ENCODE peak calls at places on chromosomes 5 and 9, in seven cellular contexts. Y is prostate gland; E is keratinocyte; P is fibroblast of mammary gland; N is fibroblast of lung; K is CD8-positive, alpha-beta T cell; A is cardiac muscle cell. F is an unnamed sample.

GRCh38 chr5:10994088-10994986 is 233.3 kb upstream of the DAP start:
- DNase-seq in Y (no peak), K (no peak), E (no peak), A (no peak), P (no peak), N (no peak), F (no peak)

GRCh38 chr5:69170969-69171368 is 4.0 kb downstream of the CCNB1 start:
- DNase-seq in P (no peak), K (no peak), A (no peak), Y (no peak), E (no peak), N (no peak), F (no peak)

GRCh38 chr9:94554439-94555331 is at the start of gene PCAT7:
- DNase-seq in Y (peak), A (peak), P (no peak), N (peak), E (no peak), K (no peak), F (peak)

GRCh38 chr5:127192836-127193341 is 97.7 kb upstream of the MEGF10 start:
- DNase-seq in Y (no peak), K (no peak), E (no peak), A (no peak), N (no peak), P (no peak), F (peak)

GRCh38 chr9:31542384-31543055 is 841.9 kb upstream of the ACO1 start:
- DNase-seq in P (peak), Y (no peak), N (peak), E (no peak), A (peak), K (no peak), F (peak)

GRCh38 chr5:116766470-116766947 is 191.9 kb upstream of the SEMA6A start:
- DNase-seq in K (no peak), N (peak), P (peak), A (no peak), E (peak), Y (no peak), F (peak)

GRCh38 chr9:5587024-5587423 is 41.9 kb upstream of the RIC1 start:
- DNase-seq in K (no peak), P (peak), N (peak), Y (no peak), A (no peak), E (no peak), F (peak)

GRCh38 chr5:32116574-32117313 is 57.4 kb downstream of the GOLPH3 start:
- DNase-seq in K (no peak), N (no peak), E (no peak), P (peak), Y (no peak), A (no peak), F (no peak)

GRCh38 chr9:127210851-127211730 is 53.5 kb upstream of the GARNL3 start:
- DNase-seq in E (no peak), Y (no peak), P (no peak), N (no peak), K (no peak), A (no peak), F (no peak)

GRCh38 chr5:122078116-122078865 is at the start of gene LOX:
- DNase-seq in N (peak), E (no peak), Y (peak), K (no peak), P (peak), A (peak), F (peak)

GRCh38 chr5:54295658-54296276 is 14.6 kb downstream of the ARL15 start:
- DNase-seq in A (peak), K (no peak), P (no peak), N (no peak), E (no peak), Y (no peak), F (no peak)

GRCh38 chr9:116260531-116260930 is 106.9 kb downstream of the PAPPA start:
- DNase-seq in E (no peak), A (no peak), Y (no peak), K (no peak), N (no peak), P (no peak), F (no peak)

GRCh38 chr5:137560414-137560813 is 61.3 kb upstream of the SPOCK1 start:
- DNase-seq in N (no peak), A (no peak), E (no peak), K (no peak), P (no peak), Y (no peak), F (no peak)

GRCh38 chr5:88063813-88064212 is 204.8 kb downstream of the TMEM161B start:
- DNase-seq in Y (no peak), P (no peak), A (no peak), E (no peak), K (no peak), N (no peak), F (no peak)

GRCh38 chr9:76472925-76473324 is 13.9 kb downstream of the GCNT1 start:
- DNase-seq in P (no peak), Y (no peak), K (no peak), E (no peak), A (no peak), N (no peak), F (no peak)

GRCh38 chr5:111735829-111736228 is 21.2 kb downstream of the NREP start:
- DNase-seq in A (no peak), E (no peak), P (peak), K (no peak), Y (no peak), N (peak), F (peak)

GRCh38 chr5:34524123-34524522 is 132.0 kb upstream of the RAI14 start:
- DNase-seq in A (no peak), Y (no peak), N (peak), E (no peak), P (peak), K (no peak), F (peak)

GRCh38 chr5:134957920-134958608 is 9.6 kb upstream of the CATSPER3 start:
- DNase-seq in Y (no peak), A (no peak), N (no peak), E (no peak), K (no peak), P (no peak), F (no peak)

GRCh38 chr5:174735498-174736350 is 11.3 kb downstream of the MSX2 start:
- DNase-seq in K (no peak), N (no peak), P (no peak), E (no peak), A (peak), Y (peak), F (peak)

GRCh38 chr5:53679261-53679660 is 118.8 kb downstream of the NDUFS4 start:
- DNase-seq in A (no peak), Y (no peak), N (no peak), P (peak), E (no peak), K (no peak), F (no peak)

GRCh38 chr5:171272996-171273970 is 35.8 kb upstream of the TLX3 start:
- DNase-seq in A (peak), E (no peak), Y (no peak), K (no peak), N (peak), P (peak), F (peak)

GRCh38 chr9:108671156-108671555 is 184.6 kb downstream of the ACTL7B start:
- DNase-seq in A (no peak), Y (no peak), K (no peak), E (no peak), P (peak), N (peak), F (peak)

GRCh38 chr5:137609122-137609521 is 110.0 kb upstream of the SPOCK1 start:
- DNase-seq in Y (no peak), P (peak), E (no peak), K (no peak), N (no peak), A (no peak), F (peak)

GRCh38 chr9:20524776-20525175 is 97.5 kb downstream of the MLLT3 start:
- DNase-seq in A (no peak), Y (no peak), K (no peak), E (no peak), P (peak), N (no peak), F (no peak)

GRCh38 chr5:132422720-132423442 is 53.4 kb downstream of the SLC22A5 start:
- DNase-seq in A (peak), N (peak), E (no peak), Y (no peak), P (peak), K (no peak), F (peak)

GRCh38 chr5:169904059-169904458 is 76.2 kb downstream of the INSYN2B start:
- DNase-seq in A (no peak), N (peak), K (no peak), E (no peak), P (peak), Y (no peak), F (no peak)

GRCh38 chr9:124835026-124835501 is 18.2 kb upstream of the WDR38 start:
- DNase-seq in A (peak), P (peak), E (no peak), K (no peak), Y (peak), N (peak), F (peak)

GRCh38 chr5:68924490-68925145 is 169.2 kb upstream of the SLC30A5 start:
- DNase-seq in N (peak), Y (no peak), P (peak), K (no peak), A (no peak), E (peak), F (peak)

GRCh38 chr5:17694922-17695321 is 60.7 kb downstream of the TAF11L14 start:
- DNase-seq in Y (no peak), A (no peak), E (peak), P (no peak), K (no peak), N (no peak), F (peak)

GRCh38 chr9:98368366-98369065 is 113.1 kb upstream of the TBC1D2 start:
- DNase-seq in E (no peak), Y (no peak), P (no peak), K (no peak), A (no peak), N (no peak), F (no peak)

GRCh38 chr5:142455856-142456255 is 131.0 kb upstream of the SPRY4 start:
- DNase-seq in K (no peak), P (no peak), N (no peak), Y (no peak), A (no peak), E (no peak), F (no peak)

GRCh38 chr5:129820-130219 is 37.9 kb downstream of the PLEKHG4B start:
- DNase-seq in N (peak), Y (no peak), E (no peak), P (peak), K (no peak), A (no peak), F (peak)

GRCh38 chr5:76688836-76689235 is 27.1 kb upstream of the F2R start:
- DNase-seq in A (no peak), E (no peak), P (peak), K (no peak), N (peak), Y (no peak), F (peak)

GRCh38 chr9:76500056-76500455 is 41.1 kb downstream of the GCNT1 start:
- DNase-seq in A (no peak), E (no peak), P (no peak), N (no peak), Y (no peak), K (no peak), F (no peak)

GRCh38 chr9:111891910-111892499 is 4.6 kb upstream of the UGCG start:
- DNase-seq in E (no peak), Y (peak), A (no peak), P (no peak), K (no peak), N (no peak), F (peak)

GRCh38 chr5:33209252-33209651 is 231.5 kb upstream of the TARS1 start:
- DNase-seq in N (no peak), A (no peak), K (no peak), Y (no peak), P (no peak), E (no peak), F (no peak)
- H3K4me3 ChIP-seq in N (no peak), A (no peak), K (no peak), Y (no peak), P (no peak), E (no peak), F (no peak)

GRCh38 chr5:139517683-139518564 is 35.4 kb upstream of the STING1 start:
- DNase-seq in N (peak), A (peak), Y (peak), E (no peak), K (peak), P (peak), F (peak)

GRCh38 chr5:139514486-139514856 is 31.9 kb upstream of the STING1 start:
- DNase-seq in N (no peak), Y (no peak), K (no peak), A (no peak), P (peak), E (no peak), F (no peak)

GRCh38 chr5:139513852-139514485 is 31.4 kb upstream of the STING1 start:
- DNase-seq in P (no peak), A (no peak), K (no peak), Y (no peak), N (no peak), E (no peak), F (no peak)
- TF ChIP-seq CTCF in P (no peak), A (no peak), K (no peak), Y (no peak), N (no peak), E (no peak), F (no peak)

DNA sequence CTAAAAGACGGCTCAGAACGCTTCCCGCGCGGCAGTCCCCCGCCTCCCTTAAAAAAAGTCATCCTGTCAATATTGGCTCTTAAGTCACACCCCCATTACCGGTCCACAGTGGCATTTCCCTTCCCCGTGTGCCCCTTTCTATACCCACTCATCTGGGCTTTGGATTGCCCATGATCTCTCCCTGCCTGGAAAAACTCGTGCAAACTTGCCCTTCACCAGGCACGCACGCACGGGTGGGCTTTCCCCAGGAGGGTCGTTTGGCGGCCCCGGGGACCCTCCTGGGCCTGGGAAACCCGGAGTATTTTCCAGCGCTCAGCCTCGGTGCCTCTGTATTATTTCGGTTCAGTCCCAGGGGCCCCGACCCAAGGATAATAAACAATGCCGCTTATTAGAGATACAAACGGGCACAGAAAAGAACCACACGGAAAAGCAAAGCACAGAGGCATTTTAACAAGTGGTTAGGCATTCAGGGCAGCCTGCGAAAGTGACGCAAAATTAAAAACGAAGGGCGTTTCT is 35.9 kb upstream of the NFIB start:
- DNase-seq in A (no peak), K (no peak), P (no peak), Y (no peak), N (no peak), E (no peak), F (no peak)
- H3K4me3 ChIP-seq in A (no peak), K (no peak), P (no peak), Y (peak), N (peak), E (no peak), F (no peak)

GRCh38 chr5:178502401-178503100 is 87.6 kb downstream of the COL23A1 start:
- DNase-seq in A (no peak), N (peak), K (no peak), P (no peak), E (no peak), Y (no peak), F (no peak)
- TF ChIP-seq CTCF in A (no peak), N (no peak), K (no peak), P (no peak), E (no peak), Y (no peak), F (no peak)

DNA sequence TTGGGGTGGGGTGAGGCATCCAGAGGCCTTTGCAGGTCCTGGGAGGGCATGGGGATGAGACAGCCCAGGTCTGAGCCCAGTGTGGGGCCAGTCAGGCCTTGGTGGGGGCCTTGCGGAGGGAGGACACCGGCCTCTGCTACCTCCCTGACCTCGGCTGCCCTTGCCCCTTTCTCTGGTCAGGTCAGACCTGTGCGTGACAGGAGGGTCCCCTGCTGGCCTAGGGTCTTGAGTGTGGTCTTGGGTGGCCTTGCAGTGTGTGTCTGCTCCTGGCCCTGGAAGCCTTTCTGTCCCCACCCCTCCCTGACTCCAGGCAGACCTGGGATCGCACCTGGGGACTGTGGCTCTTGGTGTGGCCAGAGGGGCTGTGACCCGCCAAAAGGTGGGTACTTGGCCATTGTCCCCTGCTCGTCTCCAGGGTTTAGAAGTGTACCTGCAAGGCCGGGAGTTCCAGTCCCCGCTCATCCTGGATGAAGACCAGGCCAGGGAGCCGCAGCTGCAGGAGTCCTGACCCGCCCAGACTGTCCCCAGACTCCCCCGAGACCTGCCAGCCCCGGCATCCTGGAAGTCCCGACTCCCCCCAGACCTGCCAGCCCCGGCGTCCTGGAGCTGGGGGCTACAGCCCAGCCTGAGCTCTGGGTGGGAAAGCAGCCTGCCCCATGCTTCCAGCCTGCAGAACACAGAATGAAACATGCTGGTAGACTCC is 4.4 kb upstream of the MAN1B1 start:
- DNase-seq in Y (no peak), A (no peak), P (no peak), E (no peak), K (no peak), N (no peak), F (no peak)
- H3K4me3 ChIP-seq in Y (no peak), A (no peak), P (no peak), E (no peak), K (no peak), N (no peak), F (no peak)

F was measured in fibroblast of villous mesenchyme.